ENCODE peak calls at places on chromosomes 16 and 17, in nine cellular contexts. B is tibial artery, L is left ventricle myocardium inferior, O is spleen, Q is Panc1, T is uterus, U is cardiac muscle cell, G is fibroblast of lung, K is IMR-90. W is an unnamed sample.

GRCh38 chr16:68993885-68994284 is 111.6 kb upstream of the HAS3 start:
- DNase-seq in U (no peak), L (no peak), T (no peak), B (no peak), K (peak), O (no peak), Q (no peak), G (peak), W (peak)

GRCh38 chr16:17173134-17173729 is 297.5 kb downstream of the XYLT1 start:
- DNase-seq in B (peak), O (peak), L (peak), T (peak), U (no peak), Q (no peak), G (peak), K (peak), W (peak)

GRCh38 chr16:16096161-16096857 is 127.0 kb downstream of the ABCC6 start:
- DNase-seq in U (no peak), G (peak), K (peak), B (peak), T (peak), L (peak), O (no peak), Q (no peak), W (peak)

GRCh38 chr16:11632455-11632921 is 35.8 kb upstream of the SNN start:
- DNase-seq in O (peak), T (peak), G (peak), Q (no peak), B (peak), L (peak), U (peak), K (peak), W (peak)

GRCh38 chr17:45019177-45019711 is 32.2 kb downstream of the DCAKD start:
- DNase-seq in O (peak), L (peak), U (peak), G (peak), B (no peak), T (no peak), Q (no peak), K (peak), W (no peak)

GRCh38 chr16:25108054-25108453 is 3.5 kb upstream of the LCMT1 start:
- DNase-seq in U (no peak), L (no peak), O (peak), B (no peak), T (no peak), Q (no peak), K (no peak), G (no peak), W (no peak)

GRCh38 chr17:80905586-80906230 is 85.9 kb upstream of the CHMP6 start:
- DNase-seq in U (no peak), T (no peak), G (no peak), L (no peak), K (no peak), B (no peak), O (no peak), Q (no peak), W (no peak)

GRCh38 chr17:7842950-7843535 is 9.0 kb downstream of the KDM6B start:
- DNase-seq in T (peak), U (peak), G (peak), K (peak), L (peak), Q (no peak), B (peak), O (peak), W (peak)

GRCh38 chr16:53057658-53058057 is 2.9 kb downstream of the CHD9 start:
- DNase-seq in K (no peak), B (no peak), L (no peak), G (no peak), O (no peak), Q (no peak), U (no peak), T (no peak), W (no peak)

GRCh38 chr16:53058441-53058840 is 3.6 kb downstream of the CHD9 start:
- DNase-seq in U (no peak), L (no peak), O (no peak), B (no peak), G (no peak), T (no peak), Q (no peak), K (no peak), W (no peak)

GRCh38 chr16:53054670-53055485 is at the start of gene CHD9:
- DNase-seq in O (peak), K (peak), G (peak), Q (no peak), U (peak), B (peak), L (peak), T (peak), W (peak)

GRCh38 chr16:53055603-53056527 is 1.1 kb downstream of the CHD9 start:
- DNase-seq in U (peak), G (peak), O (no peak), T (peak), Q (no peak), L (no peak), B (no peak), K (peak), W (peak)

GRCh38 chr16:53056528-53056881 is 1.7 kb downstream of the CHD9 start:
- DNase-seq in U (no peak), Q (no peak), L (no peak), O (no peak), T (no peak), B (no peak), G (peak), K (peak), W (no peak)
- H3K27ac ChIP-seq in U (peak), Q (peak), L (peak), O (peak), T (peak), B (peak), G (peak), K (peak), W (no peak)

GRCh38 chr17:77569846-77570564 is 388.5 kb upstream of the TNRC6C start:
- DNase-seq in B (peak), L (no peak), K (no peak), G (no peak), Q (no peak), T (no peak), O (peak), U (no peak), W (no peak)

GRCh38 chr17:77570565-77570898 is 388.0 kb upstream of the TNRC6C start:
- DNase-seq in L (no peak), B (peak), U (no peak), K (no peak), G (no peak), O (peak), T (no peak), Q (no peak), W (no peak)

GRCh38 chr17:77572065-77572601 is 386.4 kb upstream of the TNRC6C start:
- DNase-seq in U (no peak), B (peak), K (no peak), T (no peak), G (no peak), Q (no peak), O (peak), L (no peak), W (no peak)

GRCh38 chr17:77571562-77571981 is 386.9 kb upstream of the TNRC6C start:
- DNase-seq in B (peak), L (no peak), O (peak), G (peak), K (peak), Q (no peak), T (no peak), U (peak), W (no peak)

GRCh38 chr17:77571141-77571540 is 387.4 kb upstream of the TNRC6C start:
- DNase-seq in K (no peak), U (no peak), O (no peak), B (peak), T (no peak), Q (no peak), G (no peak), L (no peak), W (no peak)
- H3K4me3 ChIP-seq in K (no peak), U (no peak), O (no peak), B (peak), T (no peak), Q (no peak), G (no peak), L (peak), W (no peak)

DNA sequence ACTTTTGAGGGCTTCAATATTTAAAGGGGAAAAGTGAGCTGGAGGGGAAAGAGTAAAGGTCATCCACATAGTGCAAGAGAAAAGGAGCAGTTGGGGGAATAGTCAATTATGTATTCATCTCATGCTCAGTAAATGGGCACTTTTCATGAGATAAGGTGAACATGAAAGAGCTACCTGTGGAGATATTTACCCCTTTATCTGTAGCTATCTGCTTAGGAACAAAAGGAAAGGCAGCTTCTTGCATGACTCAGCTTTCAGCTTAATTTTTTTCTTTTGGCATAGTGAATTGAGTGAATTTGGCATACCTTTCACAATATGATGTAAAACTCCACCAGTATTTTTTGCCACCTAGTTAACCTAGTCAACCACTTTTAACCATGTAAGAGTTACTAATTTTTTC is 26.4 kb downstream of the CPD start:
- DNase-seq in L (no peak), U (no peak), B (no peak), T (no peak), K (no peak), G (peak), Q (no peak), O (no peak), W (no peak)
- H3K27ac ChIP-seq in L (no peak), U (no peak), B (no peak), T (no peak), K (no peak), G (no peak), Q (no peak), O (no peak), W (no peak)

DNA sequence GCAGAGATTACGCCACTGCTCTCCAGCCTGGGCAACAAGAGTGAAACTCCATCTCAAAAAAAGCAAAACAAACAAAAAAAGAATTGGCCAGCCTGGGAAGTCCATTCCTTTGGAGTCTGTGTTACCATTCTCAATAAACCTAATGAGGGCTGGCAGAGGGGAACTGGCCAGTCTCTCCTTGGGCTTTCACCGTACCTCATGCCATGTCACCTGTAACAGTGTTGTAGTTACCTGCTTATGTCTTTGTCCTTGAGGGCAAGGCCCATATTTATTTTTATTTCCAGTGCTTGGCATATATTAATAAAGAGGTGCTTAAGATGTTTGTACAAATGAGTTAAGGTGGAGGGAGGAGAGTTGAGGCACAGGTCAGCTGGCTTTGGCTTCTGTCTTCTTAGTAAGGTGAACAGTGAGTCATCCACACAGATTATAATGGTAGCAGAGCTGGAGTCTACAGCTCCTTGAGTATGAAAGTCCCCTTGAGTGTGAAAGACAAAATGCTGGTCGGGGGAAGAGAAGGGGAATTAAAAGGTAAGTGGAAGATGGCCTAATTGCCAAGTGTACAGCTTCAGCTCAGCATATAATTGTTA is 8.4 kb downstream of the C1QBP start:
- DNase-seq in Q (no peak), K (no peak), T (no peak), G (no peak), L (no peak), O (no peak), B (no peak), U (no peak), W (no peak)
- H3K4me3 ChIP-seq in Q (no peak), K (no peak), T (no peak), G (no peak), L (no peak), O (no peak), B (no peak), U (no peak), W (no peak)

DNA sequence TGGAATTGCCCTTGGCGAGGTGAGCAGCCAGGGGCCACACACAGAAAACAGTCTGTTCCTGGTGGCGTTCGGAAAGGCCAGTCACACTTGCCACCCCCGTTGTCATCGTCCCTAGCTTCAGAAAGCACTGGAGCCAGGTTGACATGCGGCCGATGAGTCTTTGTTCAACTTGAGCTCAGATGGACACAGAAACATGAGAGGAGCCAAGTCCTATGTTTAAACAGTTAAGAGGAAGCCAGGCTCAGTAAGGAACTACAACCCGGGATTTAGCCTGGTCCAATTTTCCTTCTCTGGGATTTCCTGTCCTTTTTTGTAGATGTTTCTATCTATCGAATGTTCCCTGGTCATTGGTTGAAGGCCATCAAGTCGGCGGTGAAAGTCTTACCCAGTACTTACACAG is 19.5 kb downstream of the SALL1 start:
- DNase-seq in T (no peak), G (no peak), K (no peak), B (no peak), L (no peak), O (no peak), U (no peak), Q (no peak), W (no peak)
- H3K27ac ChIP-seq in T (peak), G (no peak), K (no peak), B (no peak), L (no peak), O (no peak), U (no peak), Q (no peak), W (no peak)

GRCh38 chr16:46686815-46687473 is 2.0 kb downstream of the VPS35 start:
- DNase-seq in L (no peak), Q (no peak), T (no peak), O (no peak), U (no peak), G (no peak), K (no peak), B (no peak), W (no peak)
- H3K4me3 ChIP-seq in L (peak), Q (peak), T (no peak), O (no peak), U (peak), G (no peak), K (no peak), B (no peak), W (peak)

GRCh38 chr17:1089915-1090314 is 89.9 kb downstream of the ABR start:
- DNase-seq in O (no peak), K (no peak), T (no peak), L (no peak), B (peak), U (no peak), G (peak), Q (no peak), W (no peak)

GRCh38 chr17:1091190-1091534 is 88.6 kb downstream of the ABR start:
- DNase-seq in L (no peak), O (no peak), U (no peak), K (no peak), G (no peak), Q (no peak), T (no peak), B (no peak), W (no peak)

GRCh38 chr17:1087381-1088241 is 90.7 kb downstream of the TIMM22 start:
- DNase-seq in Q (no peak), T (peak), U (peak), B (peak), K (no peak), G (peak), L (peak), O (no peak), W (no peak)

GRCh38 chr17:1091885-1092284 is 87.9 kb downstream of the ABR start:
- DNase-seq in G (no peak), L (no peak), O (no peak), K (no peak), T (no peak), Q (no peak), B (no peak), U (no peak), W (no peak)

GRCh38 chr17:1090454-1091189 is 89.2 kb downstream of the ABR start:
- DNase-seq in Q (no peak), O (no peak), B (no peak), U (no peak), L (no peak), T (no peak), G (no peak), K (no peak), W (no peak)
- H3K27ac ChIP-seq in Q (peak), O (peak), B (peak), U (peak), L (peak), T (no peak), G (no peak), K (no peak), W (no peak)

GRCh38 chr16:66471696-66472393 is 44.8 kb downstream of the BEAN1 start:
- DNase-seq in T (no peak), G (no peak), O (no peak), L (no peak), Q (no peak), K (no peak), B (peak), U (no peak), W (no peak)
- H3K4me3 ChIP-seq in T (no peak), G (no peak), O (no peak), L (no peak), Q (no peak), K (no peak), B (no peak), U (no peak), W (no peak)

DNA sequence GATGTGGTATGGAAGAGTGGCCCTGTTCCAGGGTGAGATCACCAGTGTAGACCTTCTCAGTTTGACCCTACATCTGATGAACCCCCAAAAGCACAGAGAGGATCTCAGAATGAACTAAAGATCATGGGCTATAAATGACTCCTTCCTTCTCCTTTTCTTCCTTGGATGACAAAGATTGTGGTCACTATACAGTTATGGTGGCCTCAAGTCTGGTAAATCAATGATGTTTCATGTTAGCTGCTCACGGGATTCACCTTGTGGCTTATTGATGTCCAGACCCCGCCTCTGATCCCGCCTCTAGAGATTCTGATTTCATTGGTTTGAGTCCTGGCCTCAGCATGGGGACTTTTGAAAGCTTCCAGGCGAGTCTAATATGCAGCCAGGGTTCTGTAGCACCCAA is 112.2 kb downstream of the PITPNC1 start:
- DNase-seq in L (no peak), O (no peak), G (no peak), B (no peak), K (no peak), U (no peak), Q (no peak), T (no peak), W (no peak)
- H3K27ac ChIP-seq in L (peak), O (no peak), G (no peak), B (no peak), K (no peak), U (no peak), Q (no peak), T (peak), W (no peak)